ENCODE peak calls at places on chromosomes 12 and 14, in six cellular contexts. One of them, this sample, is unnamed.

GRCh38 chr14:104600141-104600643 is 4.4 kb downstream of the TMEM179 start:
- DNase-seq in SK-N-SH: peak
- DNase-seq in HCT116: no peak
- DNase-seq in H1: no peak
- DNase-seq in HepG2: no peak
- DNase-seq in GM12878: no peak
- DNase-seq in this sample: no peak

GRCh38 chr14:36768638-36769337 is 107.1 kb downstream of the PAX9 start:
- DNase-seq in SK-N-SH: no peak
- DNase-seq in HCT116: no peak
- DNase-seq in H1: no peak
- DNase-seq in HepG2: no peak
- DNase-seq in GM12878: no peak
- DNase-seq in this sample: no peak

GRCh38 chr14:34436118-34436905 is 25.7 kb downstream of the SPTSSA start:
- DNase-seq in SK-N-SH: no peak
- DNase-seq in HCT116: no peak
- DNase-seq in H1: no peak
- DNase-seq in HepG2: peak
- DNase-seq in GM12878: no peak
- DNase-seq in this sample: no peak

GRCh38 chr12:4194661-4195060 is 78.9 kb upstream of the CCND2 start:
- DNase-seq in SK-N-SH: no peak
- DNase-seq in HCT116: no peak
- DNase-seq in H1: no peak
- DNase-seq in HepG2: no peak
- DNase-seq in GM12878: no peak
- DNase-seq in this sample: no peak

GRCh38 chr14:78010688-78011087 is 159.5 kb upstream of the NRXN3 start:
- DNase-seq in SK-N-SH: no peak
- DNase-seq in HCT116: no peak
- DNase-seq in H1: no peak
- DNase-seq in HepG2: no peak
- DNase-seq in GM12878: no peak
- DNase-seq in this sample: no peak

GRCh38 chr12:76649091-76649490 is 89.5 kb upstream of the OSBPL8 start:
- DNase-seq in SK-N-SH: no peak
- DNase-seq in HCT116: no peak
- DNase-seq in H1: no peak
- DNase-seq in HepG2: no peak
- DNase-seq in GM12878: no peak
- DNase-seq in this sample: no peak

GRCh38 chr14:68361231-68361630 is 431.6 kb downstream of the ZFP36L1 start:
- DNase-seq in SK-N-SH: no peak
- DNase-seq in HCT116: no peak
- DNase-seq in H1: no peak
- DNase-seq in HepG2: no peak
- DNase-seq in GM12878: no peak
- DNase-seq in this sample: no peak

GRCh38 chr12:5648692-5649338 is 216.9 kb downstream of the NTF3 start:
- DNase-seq in SK-N-SH: no peak
- DNase-seq in HCT116: peak
- DNase-seq in H1: peak
- DNase-seq in HepG2: peak
- DNase-seq in GM12878: no peak
- DNase-seq in this sample: no peak

GRCh38 chr14:102390064-102390463 is 27.3 kb downstream of the TECPR2 start:
- DNase-seq in SK-N-SH: no peak
- DNase-seq in HCT116: no peak
- DNase-seq in H1: no peak
- DNase-seq in HepG2: peak
- DNase-seq in GM12878: no peak
- DNase-seq in this sample: no peak

GRCh38 chr14:94756310-94756709 is 13.6 kb downstream of the GSC start:
- DNase-seq in SK-N-SH: no peak
- DNase-seq in HCT116: no peak
- DNase-seq in H1: no peak
- DNase-seq in HepG2: no peak
- DNase-seq in GM12878: no peak
- DNase-seq in this sample: no peak

GRCh38 chr12:123132951-123133619 is 17.8 kb downstream of the PITPNM2 start:
- DNase-seq in SK-N-SH: no peak
- DNase-seq in HCT116: no peak
- DNase-seq in H1: no peak
- DNase-seq in HepG2: no peak
- DNase-seq in GM12878: no peak
- DNase-seq in this sample: no peak

GRCh38 chr14:99075061-99075460 is 196.9 kb downstream of the BCL11B start:
- DNase-seq in SK-N-SH: no peak
- DNase-seq in HCT116: no peak
- DNase-seq in H1: no peak
- DNase-seq in HepG2: no peak
- DNase-seq in GM12878: no peak
- DNase-seq in this sample: no peak

GRCh38 chr12:67457136-67457535 is 188.0 kb downstream of the CAND1 start:
- DNase-seq in SK-N-SH: no peak
- DNase-seq in HCT116: no peak
- DNase-seq in H1: no peak
- DNase-seq in HepG2: no peak
- DNase-seq in GM12878: no peak
- DNase-seq in this sample: no peak

GRCh38 chr14:28609228-28609828 is 157.3 kb upstream of the FOXG1 start:
- DNase-seq in SK-N-SH: peak
- DNase-seq in HCT116: peak
- DNase-seq in H1: peak
- DNase-seq in HepG2: peak
- DNase-seq in GM12878: no peak
- DNase-seq in this sample: peak

GRCh38 chr12:72072613-72073212 is 134.1 kb downstream of the TPH2 start:
- DNase-seq in SK-N-SH: peak
- DNase-seq in HCT116: no peak
- DNase-seq in H1: no peak
- DNase-seq in HepG2: no peak
- DNase-seq in GM12878: no peak
- DNase-seq in this sample: no peak

DNA sequence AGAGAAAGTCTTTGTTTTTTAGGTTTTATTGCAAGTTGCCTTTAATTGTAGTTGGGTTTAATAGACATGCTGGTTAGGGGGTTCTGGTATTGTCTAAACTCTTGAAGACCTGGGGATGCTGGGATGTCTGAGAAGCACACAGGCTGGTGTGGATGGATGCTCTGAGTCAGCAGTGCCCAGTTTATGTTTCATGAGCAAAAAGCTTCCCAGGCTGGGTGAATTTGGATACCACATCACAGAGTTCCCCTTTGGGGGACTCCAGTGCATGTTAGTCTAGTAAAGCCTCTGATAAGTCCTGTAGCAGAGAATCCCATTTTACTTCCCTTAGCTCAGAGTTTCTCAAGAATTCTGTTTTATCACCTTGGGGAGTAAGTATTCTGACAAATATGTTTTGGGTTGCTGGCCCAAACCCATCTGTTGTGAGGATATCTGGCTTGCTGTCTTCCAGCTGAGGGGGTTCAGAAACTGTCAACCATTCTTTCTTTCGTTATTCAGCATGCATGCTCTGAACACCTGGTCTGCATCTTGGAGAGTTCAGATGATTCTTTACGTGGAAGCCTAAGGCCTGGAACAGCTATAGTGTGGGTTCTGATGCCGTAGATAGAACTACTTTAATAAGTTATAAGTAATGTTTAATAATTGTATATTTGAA is 509.1 kb downstream of the VRK1 start:
- DNase-seq in SK-N-SH: no peak
- DNase-seq in HCT116: no peak
- DNase-seq in H1: no peak
- DNase-seq in HepG2: no peak
- DNase-seq in GM12878: peak
- DNase-seq in this sample: no peak
- TF ChIP-seq SIN3A in SK-N-SH: no peak
- TF ChIP-seq SIN3A in HCT116: no peak
- TF ChIP-seq SIN3A in H1: no peak
- TF ChIP-seq SIN3A in HepG2: no peak
- TF ChIP-seq SIN3A in GM12878: no peak
- TF ChIP-seq SIN3A in this sample: no peak

GRCh38 chr12:86834217-86834616 is 578.0 kb upstream of the MGAT4C start:
- DNase-seq in SK-N-SH: no peak
- DNase-seq in HCT116: no peak
- DNase-seq in H1: no peak
- DNase-seq in HepG2: no peak
- DNase-seq in GM12878: no peak
- DNase-seq in this sample: no peak

GRCh38 chr12:86838709-86839108 is 582.5 kb upstream of the MGAT4C start:
- DNase-seq in SK-N-SH: no peak
- DNase-seq in HCT116: no peak
- DNase-seq in H1: no peak
- DNase-seq in HepG2: no peak
- DNase-seq in GM12878: no peak
- DNase-seq in this sample: no peak

GRCh38 chr12:86838264-86838663 is 582.1 kb upstream of the MGAT4C start:
- DNase-seq in SK-N-SH: no peak
- DNase-seq in HCT116: no peak
- DNase-seq in H1: no peak
- DNase-seq in HepG2: no peak
- DNase-seq in GM12878: no peak
- DNase-seq in this sample: no peak

DNA sequence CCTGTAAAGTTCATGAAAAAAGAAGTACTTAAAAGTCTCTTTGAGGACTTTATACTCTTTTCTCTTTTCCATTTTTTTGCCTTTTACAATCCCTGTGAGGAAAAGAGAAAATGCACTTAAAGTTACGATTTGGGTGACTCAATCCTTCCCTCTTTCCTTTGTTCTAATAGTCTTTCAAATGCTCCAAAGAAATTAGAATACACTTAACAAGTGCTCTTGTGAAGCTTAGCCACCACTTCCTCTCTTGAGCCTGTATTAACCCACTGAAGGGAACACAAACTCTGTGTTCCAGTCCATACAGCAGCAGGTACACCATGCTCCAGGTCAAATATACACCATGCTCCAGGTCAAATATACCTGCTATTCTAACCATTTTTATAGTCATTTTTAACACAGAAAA is 581.1 kb upstream of the MGAT4C start:
- DNase-seq in SK-N-SH: no peak
- DNase-seq in HCT116: no peak
- DNase-seq in H1: peak
- DNase-seq in HepG2: no peak
- DNase-seq in GM12878: no peak
- DNase-seq in this sample: no peak
- H3K4me3 ChIP-seq in SK-N-SH: no peak
- H3K4me3 ChIP-seq in HCT116: no peak
- H3K4me3 ChIP-seq in H1: peak
- H3K4me3 ChIP-seq in HepG2: no peak
- H3K4me3 ChIP-seq in GM12878: no peak
- H3K4me3 ChIP-seq in this sample: no peak

GRCh38 chr14:32545858-32546210 is 216.7 kb downstream of the AKAP6 start:
- DNase-seq in SK-N-SH: no peak
- DNase-seq in HCT116: no peak
- DNase-seq in H1: no peak
- DNase-seq in HepG2: no peak
- DNase-seq in GM12878: no peak
- DNase-seq in this sample: no peak

GRCh38 chr14:32546246-32546645 is 217.1 kb downstream of the AKAP6 start:
- DNase-seq in SK-N-SH: no peak
- DNase-seq in HCT116: no peak
- DNase-seq in H1: no peak
- DNase-seq in HepG2: no peak
- DNase-seq in GM12878: no peak
- DNase-seq in this sample: no peak

GRCh38 chr14:32542507-32542906 is 213.4 kb downstream of the AKAP6 start:
- DNase-seq in SK-N-SH: no peak
- DNase-seq in HCT116: no peak
- DNase-seq in H1: no peak
- DNase-seq in HepG2: no peak
- DNase-seq in GM12878: no peak
- DNase-seq in this sample: no peak

DNA sequence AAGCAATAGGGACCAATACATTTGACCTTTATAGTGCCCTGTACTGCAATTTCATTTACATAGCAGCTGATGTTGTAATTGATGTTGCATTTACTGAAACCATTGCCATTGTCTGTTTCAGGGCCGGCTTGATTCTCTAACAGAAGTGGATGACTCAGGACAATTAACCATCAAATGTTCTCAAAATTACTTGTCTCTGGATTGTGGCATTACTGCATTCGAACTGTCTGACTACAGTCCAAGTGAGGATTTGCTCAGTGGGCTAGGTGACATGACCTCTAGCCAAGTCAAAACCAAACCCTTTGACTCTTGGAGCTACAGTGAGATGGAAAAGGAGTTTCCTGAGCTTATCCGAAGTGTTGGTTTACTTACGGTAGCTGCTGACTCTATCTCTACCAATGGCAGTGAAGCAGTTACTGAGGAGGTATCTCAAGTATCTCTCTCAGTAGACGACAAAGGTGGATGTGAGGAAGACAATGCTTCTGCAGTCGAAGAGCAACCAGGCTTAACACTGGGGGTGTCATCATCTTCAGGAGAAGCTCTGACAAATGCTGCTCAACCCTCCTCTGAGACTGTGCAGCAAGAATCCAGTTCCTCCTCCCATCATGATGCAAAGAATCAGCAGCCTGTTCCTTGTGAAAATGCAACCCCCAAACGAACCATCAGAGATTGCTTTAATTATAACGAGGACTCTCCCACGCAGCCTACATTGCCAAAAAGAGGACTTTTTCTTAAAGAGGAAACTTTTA is 216.2 kb downstream of the AKAP6 start:
- DNase-seq in SK-N-SH: no peak
- DNase-seq in HCT116: no peak
- DNase-seq in H1: no peak
- DNase-seq in HepG2: no peak
- DNase-seq in GM12878: no peak
- DNase-seq in this sample: no peak
- H3K27ac ChIP-seq in SK-N-SH: no peak
- H3K27ac ChIP-seq in HCT116: no peak
- H3K27ac ChIP-seq in H1: no peak
- H3K27ac ChIP-seq in HepG2: no peak
- H3K27ac ChIP-seq in GM12878: no peak
- H3K27ac ChIP-seq in this sample: no peak

GRCh38 chr12:91173139-91173538 is 9.5 kb downstream of the DCN start:
- DNase-seq in SK-N-SH: no peak
- DNase-seq in HCT116: no peak
- DNase-seq in H1: no peak
- DNase-seq in HepG2: no peak
- DNase-seq in GM12878: no peak
- DNase-seq in this sample: no peak
- TF ChIP-seq SIN3A in SK-N-SH: no peak
- TF ChIP-seq SIN3A in HCT116: no peak
- TF ChIP-seq SIN3A in H1: no peak
- TF ChIP-seq SIN3A in HepG2: no peak
- TF ChIP-seq SIN3A in GM12878: no peak
- TF ChIP-seq SIN3A in this sample: no peak

GRCh38 chr12:8644345-8645248 is 18.0 kb downstream of the MFAP5 start:
- DNase-seq in SK-N-SH: no peak
- DNase-seq in HCT116: no peak
- DNase-seq in H1: no peak
- DNase-seq in HepG2: no peak
- DNase-seq in GM12878: peak
- DNase-seq in this sample: no peak
- H3K4me3 ChIP-seq in SK-N-SH: no peak
- H3K4me3 ChIP-seq in HCT116: no peak
- H3K4me3 ChIP-seq in H1: no peak
- H3K4me3 ChIP-seq in HepG2: no peak
- H3K4me3 ChIP-seq in GM12878: peak
- H3K4me3 ChIP-seq in this sample: no peak

This sample was measured in Panc1.